ENCODE peak calls at places on chromosome 1, in four cellular contexts. G is NB4, B is stomach, J is A673. V is an unnamed sample.

GRCh38 chr1:212070720-212071302 is 35.3 kb downstream of the DTL start:
- DNase-seq in G (peak), B (no peak), J (peak), V (peak)

GRCh38 chr1:25037174-25038074 is 107.3 kb upstream of the RUNX3 start:
- DNase-seq in G (peak), B (no peak), J (peak), V (peak)

GRCh38 chr1:54557956-54558355 is 9.9 kb downstream of the ACOT11 start:
- DNase-seq in G (peak), B (no peak), J (peak), V (no peak)

GRCh38 chr1:212141404-212141803 is 105.9 kb downstream of the DTL start:
- DNase-seq in G (no peak), B (no peak), J (no peak), V (no peak)

GRCh38 chr1:205951746-205952145 is 8.5 kb upstream of the SLC26A9 start:
- DNase-seq in G (no peak), B (no peak), J (no peak), V (no peak)

GRCh38 chr1:86618358-86618757 is 71.5 kb downstream of the CLCA4 start:
- DNase-seq in G (no peak), B (no peak), J (no peak), V (no peak)

GRCh38 chr1:198672124-198672523 is 33.3 kb downstream of the PTPRC start:
- DNase-seq in G (no peak), B (no peak), J (no peak), V (no peak)

GRCh38 chr1:84772428-84772943 is 82.2 kb upstream of the SSX2IP start:
- DNase-seq in G (peak), B (peak), J (peak), V (peak)

GRCh38 chr1:39919545-39919944 is 17.8 kb upstream of the MYCL start:
- DNase-seq in G (peak), B (peak), J (peak), V (peak)

GRCh38 chr1:31161571-31161970 is 78.1 kb downstream of the NKAIN1 start:
- DNase-seq in G (peak), B (no peak), J (no peak), V (peak)

GRCh38 chr1:35603941-35604340 is 30.8 kb downstream of the TFAP2E start:
- DNase-seq in G (no peak), B (no peak), J (no peak), V (no peak)

GRCh38 chr1:42282024-42282579 is 52.9 kb downstream of the FOXJ3 start:
- DNase-seq in G (no peak), B (no peak), J (peak), V (no peak)

GRCh38 chr1:174013864-174014418 is 8.2 kb downstream of the RC3H1 start:
- DNase-seq in G (no peak), B (no peak), J (no peak), V (no peak)

GRCh38 chr1:6776389-6776788 is 8.9 kb upstream of the CAMTA1 start:
- DNase-seq in G (no peak), B (no peak), J (no peak), V (no peak)

DNA sequence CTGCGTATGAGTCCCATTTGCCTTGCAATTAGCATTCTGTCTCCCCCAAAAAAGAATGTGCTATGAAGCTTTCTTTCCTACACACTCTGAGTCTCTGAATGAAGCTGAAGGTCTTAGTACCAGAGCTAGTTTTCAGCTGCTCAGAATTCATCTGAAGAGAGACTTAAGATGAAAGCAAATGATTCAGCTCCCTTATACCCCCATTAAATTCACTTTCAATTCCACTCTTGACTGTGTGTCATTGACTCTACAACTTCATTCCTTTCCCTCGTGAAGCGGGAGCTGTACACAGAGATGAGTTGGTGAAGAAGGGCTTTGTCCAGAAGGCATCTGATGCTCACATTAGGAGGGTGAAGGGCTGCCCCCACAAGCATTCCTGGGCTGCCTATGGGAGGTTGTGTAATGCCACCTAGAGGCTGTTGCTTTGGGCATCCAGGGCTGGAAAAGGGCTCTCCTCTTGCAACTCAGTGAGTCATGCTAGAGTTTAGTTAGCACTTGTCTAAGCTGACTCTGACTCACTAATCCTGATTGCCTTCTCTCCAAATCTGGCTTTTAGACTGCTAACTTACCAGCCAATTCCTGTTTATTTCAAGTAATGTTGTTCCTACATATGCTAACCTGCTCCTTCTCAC is 1.8 kb downstream of the SPRR1B start:
- DNase-seq in G (peak), B (no peak), J (peak), V (peak)
- TF ChIP-seq CTCF in G (peak), B (no peak), J (peak), V (peak)

GRCh38 chr1:182484531-182485257 is 34.7 kb downstream of the RGSL1 start:
- DNase-seq in G (peak), B (no peak), J (peak), V (peak)
- TF ChIP-seq CTCF in G (peak), B (no peak), J (peak), V (peak)

DNA sequence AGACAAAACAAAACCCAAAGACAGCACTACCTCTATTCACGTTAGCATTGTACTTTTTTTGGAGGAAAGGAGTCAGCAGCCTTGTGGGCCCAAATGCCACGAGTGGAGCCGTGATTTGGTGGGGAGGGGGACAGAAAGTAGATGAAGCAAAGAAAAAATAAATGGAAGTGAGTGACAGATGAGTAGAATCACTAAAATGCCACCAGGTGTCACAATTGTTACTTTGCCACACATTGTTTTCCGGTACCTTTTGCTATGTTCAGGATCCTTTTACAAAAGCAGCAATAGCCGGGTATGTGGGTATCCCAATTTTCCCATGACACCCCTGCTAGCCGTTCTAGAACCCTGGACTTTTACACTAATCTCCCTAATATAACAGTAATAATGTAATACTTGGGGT is 85.0 kb upstream of the AK4 start:
- DNase-seq in G (no peak), B (no peak), J (no peak), V (peak)
- TF ChIP-seq CTCF in G (no peak), B (no peak), J (peak), V (peak)

GRCh38 chr1:2235300-2235998 is 7.3 kb downstream of the SKI start:
- DNase-seq in G (no peak), B (no peak), J (no peak), V (no peak)

GRCh38 chr1:2236695-2237677 is 8.9 kb downstream of the SKI start:
- DNase-seq in G (no peak), B (no peak), J (no peak), V (no peak)

GRCh38 chr1:2238361-2239055 is 10.4 kb downstream of the SKI start:
- DNase-seq in G (no peak), B (peak), J (no peak), V (no peak)

GRCh38 chr1:2239384-2239985 is 11.4 kb downstream of the SKI start:
- DNase-seq in G (no peak), B (no peak), J (no peak), V (no peak)

GRCh38 chr1:2237773-2238172 is 9.7 kb downstream of the SKI start:
- DNase-seq in G (no peak), B (no peak), J (no peak), V (no peak)
- TF ChIP-seq CTCF in G (no peak), B (no peak), J (no peak), V (no peak)

GRCh38 chr1:14112613-14113012 is 412.6 kb downstream of the PRDM2 start:
- DNase-seq in G (no peak), B (no peak), J (no peak), V (no peak)

GRCh38 chr1:14110040-14110439 is 410.1 kb downstream of the PRDM2 start:
- DNase-seq in G (no peak), B (no peak), J (no peak), V (no peak)

GRCh38 chr1:14109276-14109635 is 409.3 kb downstream of the PRDM2 start:
- DNase-seq in G (no peak), B (no peak), J (no peak), V (no peak)

GRCh38 chr1:14113271-14113670 is 413.3 kb downstream of the PRDM2 start:
- DNase-seq in G (no peak), B (no peak), J (peak), V (no peak)

DNA sequence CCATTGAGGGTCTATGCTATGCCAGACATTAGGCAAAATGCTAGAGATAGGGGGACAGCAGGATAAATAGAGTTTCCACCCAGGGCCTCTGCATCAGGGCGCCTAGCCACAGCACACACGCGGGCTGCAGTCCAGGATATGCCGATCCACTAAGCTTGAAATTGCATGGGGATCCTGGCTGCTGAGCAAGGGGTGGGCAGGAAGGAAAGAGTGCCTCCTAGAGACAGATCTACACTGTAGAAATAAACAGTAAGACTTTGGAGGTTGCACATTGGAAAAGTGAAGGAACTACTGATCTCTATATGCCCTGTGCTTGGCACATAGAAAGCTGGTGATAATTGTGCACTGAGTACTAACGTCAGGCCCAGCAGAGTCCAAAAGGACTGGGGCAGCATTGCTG is 411.1 kb downstream of the PRDM2 start:
- DNase-seq in G (no peak), B (no peak), J (peak), V (no peak)
- TF ChIP-seq CTCF in G (no peak), B (no peak), J (peak), V (no peak)

GRCh38 chr1:8353386-8353785 is 35.5 kb downstream of the SLC45A1 start:
- DNase-seq in G (no peak), B (no peak), J (no peak), V (no peak)
- TF ChIP-seq CTCF in G (no peak), B (no peak), J (no peak), V (no peak)

GRCh38 chr1:1122981-1123480 is 7.1 kb upstream of the C1orf159 start:
- DNase-seq in G (peak), B (no peak), J (peak), V (no peak)
- TF ChIP-seq CTCF in G (no peak), B (no peak), J (no peak), V (no peak)

GRCh38 chr1:20685739-20686138 is 24.6 kb upstream of the DDOST start:
- DNase-seq in G (no peak), B (no peak), J (no peak), V (no peak)

GRCh38 chr1:20684050-20684620 is 23.0 kb upstream of the DDOST start:
- DNase-seq in G (no peak), B (no peak), J (no peak), V (no peak)

GRCh38 chr1:20683614-20684013 is 22.4 kb upstream of the DDOST start:
- DNase-seq in G (no peak), B (no peak), J (no peak), V (no peak)

GRCh38 chr1:20685099-20685662 is 24.0 kb upstream of the DDOST start:
- DNase-seq in G (no peak), B (no peak), J (no peak), V (no peak)

GRCh38 chr1:20684651-20685050 is 23.5 kb upstream of the DDOST start:
- DNase-seq in G (no peak), B (no peak), J (no peak), V (no peak)
- TF ChIP-seq CTCF in G (no peak), B (no peak), J (no peak), V (no peak)

DNA sequence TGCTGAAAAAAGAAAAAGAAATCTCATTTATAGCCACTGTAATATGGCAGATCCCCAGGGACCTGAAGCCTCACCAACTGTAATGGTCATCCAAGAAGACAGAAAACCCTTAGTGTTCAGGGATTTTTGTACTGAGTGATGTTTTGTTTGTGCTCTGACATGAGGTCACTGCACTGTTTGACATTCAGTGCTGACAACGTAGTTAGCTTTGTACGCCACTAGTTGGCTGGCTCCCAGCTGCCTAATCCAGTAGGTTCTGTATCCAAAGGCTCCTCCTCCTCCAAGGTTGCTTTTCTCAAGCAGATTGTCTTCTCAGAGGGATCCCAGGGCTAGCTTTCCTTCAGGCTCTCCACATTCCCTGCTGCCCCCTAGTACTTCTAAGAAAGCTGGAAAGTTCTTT is 9.5 kb upstream of the YRDC start:
- DNase-seq in G (peak), B (peak), J (peak), V (no peak)
- TF ChIP-seq CTCF in G (no peak), B (no peak), J (no peak), V (no peak)